ENCODE peak calls at places on chromosomes 7 and 10, in six cellular contexts. C is K562, F is H1, B is GM12891, U is HepG2, A is GM12878. S is an unnamed sample.

GRCh38 chr10:33066558-33067236 is 108.7 kb upstream of the ITGB1 start:
- DNase-seq in C (peak), F (no peak), A (no peak), U (no peak), B (no peak), S (no peak)

GRCh38 chr10:8050561-8051108 is 3.9 kb upstream of the GATA3 start:
- DNase-seq in C (no peak), B (no peak), A (no peak), F (no peak), U (peak), S (no peak)

GRCh38 chr10:23294638-23295247 is 49.9 kb downstream of the C10orf67 start:
- DNase-seq in U (no peak), B (no peak), A (no peak), F (no peak), C (peak), S (no peak)

GRCh38 chr7:127047521-127047920 is 205.2 kb downstream of the GRM8 start:
- DNase-seq in F (no peak), A (no peak), U (no peak), B (no peak), C (no peak), S (no peak)

GRCh38 chr10:97428572-97428981 is 2.6 kb downstream of the PGAM1 start:
- DNase-seq in C (peak), U (no peak), B (no peak), F (no peak), A (no peak), S (no peak)

GRCh38 chr7:47371733-47372368 is 210.1 kb downstream of the TNS3 start:
- DNase-seq in C (peak), A (no peak), F (no peak), B (no peak), U (no peak), S (no peak)

GRCh38 chr10:75712241-75712880 is 280.9 kb downstream of the LRMDA start:
- DNase-seq in U (no peak), B (no peak), C (no peak), A (no peak), F (no peak), S (no peak)

GRCh38 chr10:80662429-80663211 is 124.9 kb downstream of the SH2D4B start:
- DNase-seq in A (peak), B (peak), C (peak), U (peak), F (peak), S (peak)

GRCh38 chr10:87860156-87860795 is 3.1 kb downstream of the KLLN start:
- DNase-seq in F (no peak), A (peak), B (no peak), U (peak), C (peak), S (peak)

GRCh38 chr7:116215550-116215949 is 5.2 kb downstream of the TES start:
- DNase-seq in B (no peak), C (no peak), F (no peak), U (no peak), A (no peak), S (no peak)

GRCh38 chr7:6071406-6071805 is 40.2 kb downstream of the ANKRD61 start:
- DNase-seq in A (peak), U (no peak), C (no peak), B (no peak), F (no peak), S (no peak)

GRCh38 chr7:151689196-151689971 is 169.7 kb upstream of the RHEB start:
- DNase-seq in U (no peak), A (no peak), C (no peak), B (no peak), F (no peak), S (no peak)
- TF ChIP-seq POLR2A in U (no peak), A (no peak), C (no peak), B (no peak), F (no peak), S (no peak)

GRCh38 chr10:79429751-79430150 is 15.7 kb downstream of the ZCCHC24 start:
- DNase-seq in F (no peak), C (no peak), U (no peak), A (no peak), B (no peak), S (no peak)

GRCh38 chr10:79431422-79431821 is 14.0 kb downstream of the ZCCHC24 start:
- DNase-seq in U (no peak), A (no peak), B (no peak), F (no peak), C (no peak), S (no peak)

GRCh38 chr10:79430506-79430905 is 14.9 kb downstream of the ZCCHC24 start:
- DNase-seq in U (no peak), F (no peak), C (no peak), A (no peak), B (no peak), S (no peak)

GRCh38 chr10:79431891-79432831 is 13.3 kb downstream of the ZCCHC24 start:
- DNase-seq in C (no peak), B (no peak), A (no peak), U (no peak), F (no peak), S (no peak)

GRCh38 chr10:79430946-79431345 is 14.5 kb downstream of the ZCCHC24 start:
- DNase-seq in C (no peak), U (no peak), B (no peak), F (no peak), A (no peak), S (no peak)
- TF ChIP-seq TAF1 in C (no peak), U (no peak), B (no peak), F (no peak), A (no peak), S (no peak)

GRCh38 chr7:150716939-150717338 is 526 bp downstream of the GIMAP1 start:
- DNase-seq in B (no peak), A (no peak), C (no peak), F (no peak), U (no peak), S (no peak)

GRCh38 chr7:150715738-150716137 is 675 bp upstream of the GIMAP1 start:
- DNase-seq in F (no peak), B (no peak), A (no peak), U (no peak), C (no peak), S (no peak)

GRCh38 chr7:150715293-150715692 is 1.1 kb upstream of the GIMAP1 start:
- DNase-seq in A (no peak), C (no peak), U (no peak), F (no peak), B (no peak), S (no peak)

GRCh38 chr7:150717821-150718420 is 1.5 kb downstream of the GIMAP1 start:
- DNase-seq in A (no peak), C (no peak), B (no peak), F (no peak), U (no peak), S (no peak)

GRCh38 chr7:150716368-150716767 is at the start of gene GIMAP1:
- DNase-seq in F (no peak), U (no peak), A (no peak), C (no peak), B (no peak), S (no peak)
- TF ChIP-seq POLR2A in F (no peak), U (no peak), A (peak), C (no peak), B (no peak), S (peak)

GRCh38 chr10:46543379-46544014 is 13.0 kb downstream of the GPRIN2 start:
- DNase-seq in A (no peak), F (no peak), U (no peak), C (no peak), B (no peak), S (no peak)
- TF ChIP-seq TAF1 in A (no peak), F (no peak), U (no peak), C (no peak), B (no peak), S (no peak)

GRCh38 chr10:94546058-94546595 is 539 bp downstream of the HELLS start:
- DNase-seq in A (no peak), B (no peak), F (no peak), U (peak), C (peak), S (peak)
- TF ChIP-seq POLR2A in A (no peak), B (peak), F (no peak), U (no peak), C (no peak), S (no peak)

DNA sequence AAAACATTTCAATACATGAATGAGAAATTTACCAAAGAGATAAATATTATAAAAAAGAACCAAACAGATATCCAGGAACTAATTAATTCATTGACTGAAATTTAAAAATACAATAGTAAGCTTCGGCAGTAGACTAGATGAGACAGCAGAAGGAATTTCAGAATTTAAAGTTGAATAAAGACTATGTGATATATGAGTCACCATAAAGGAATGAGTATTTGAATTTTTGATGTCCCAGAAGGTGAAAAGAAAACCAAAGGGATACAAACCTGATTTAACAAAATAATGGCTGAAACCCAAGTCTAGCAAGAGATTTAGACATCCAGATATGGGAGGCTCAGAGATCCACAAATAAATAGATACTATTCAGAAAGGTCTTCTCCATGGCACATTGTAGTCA is 623.9 kb upstream of the FOXK1 start:
- DNase-seq in U (no peak), B (no peak), C (no peak), A (no peak), F (no peak), S (no peak)
- TF ChIP-seq TAF1 in U (no peak), B (no peak), C (no peak), A (no peak), F (no peak), S (no peak)